ENCODE peak calls at places on chromosomes 4 and X, in four cellular contexts. One of them, this sample, is unnamed. For H3K27me3 and H3K36me3, the result is how much of the 10 kb centered on the place peaks cover.

GRCh38 chrX:70664726-70665125 is 220.1 kb downstream of the DLG3 start:
- DNase-seq in endodermal cell: no peak
- DNase-seq in left ventricle myocardium inferior: no peak
- DNase-seq in GM06990: no peak
- DNase-seq in this sample: peak

GRCh38 chr4:39484582-39485272 is 25.9 kb downstream of the LIAS start:
- DNase-seq in endodermal cell: no peak
- DNase-seq in left ventricle myocardium inferior: no peak
- DNase-seq in GM06990: no peak
- DNase-seq in this sample: no peak

GRCh38 chr4:76535603-76536380 is 100.8 kb downstream of the SHROOM3 start:
- DNase-seq in endodermal cell: no peak
- DNase-seq in left ventricle myocardium inferior: no peak
- DNase-seq in GM06990: no peak
- DNase-seq in this sample: no peak

GRCh38 chrX:80550722-80551121 is 130.5 kb downstream of the TENT5D start:
- DNase-seq in endodermal cell: peak
- DNase-seq in left ventricle myocardium inferior: no peak
- DNase-seq in GM06990: no peak
- DNase-seq in this sample: no peak

GRCh38 chrX:118730500-118731247 is 3.3 kb downstream of the IL13RA1 start:
- DNase-seq in endodermal cell: no peak
- DNase-seq in left ventricle myocardium inferior: no peak
- DNase-seq in GM06990: no peak
- DNase-seq in this sample: peak

GRCh38 chr4:38114435-38114834 is 154.2 kb downstream of the PTTG2 start:
- DNase-seq in endodermal cell: peak
- DNase-seq in left ventricle myocardium inferior: no peak
- DNase-seq in GM06990: no peak
- DNase-seq in this sample: peak

GRCh38 chrX:112641449-112641848 is 38.3 kb downstream of the LHFPL1 start:
- DNase-seq in endodermal cell: no peak
- DNase-seq in left ventricle myocardium inferior: no peak
- DNase-seq in GM06990: peak
- DNase-seq in this sample: no peak

GRCh38 chr4:38383646-38384121 is 280.3 kb upstream of the KLF3 start:
- DNase-seq in endodermal cell: no peak
- DNase-seq in left ventricle myocardium inferior: no peak
- DNase-seq in GM06990: no peak
- DNase-seq in this sample: no peak

GRCh38 chr4:148999924-149000323 is 557.7 kb upstream of the NR3C2 start:
- DNase-seq in endodermal cell: no peak
- DNase-seq in left ventricle myocardium inferior: no peak
- DNase-seq in GM06990: no peak
- DNase-seq in this sample: no peak

GRCh38 chr4:176622251-176622968 is 170.3 kb downstream of the VEGFC start:
- DNase-seq in endodermal cell: no peak
- DNase-seq in left ventricle myocardium inferior: no peak
- DNase-seq in GM06990: no peak
- DNase-seq in this sample: no peak

GRCh38 chrX:105189093-105189492 is 31.4 kb downstream of the TEX13A start:
- DNase-seq in endodermal cell: no peak
- DNase-seq in left ventricle myocardium inferior: no peak
- DNase-seq in GM06990: no peak
- DNase-seq in this sample: no peak

GRCh38 chr4:22268350-22269025 is 247.4 kb downstream of the ADGRA3 start:
- DNase-seq in endodermal cell: peak
- DNase-seq in left ventricle myocardium inferior: no peak
- DNase-seq in GM06990: no peak
- DNase-seq in this sample: no peak

GRCh38 chr4:171022698-171023378 is 790.4 kb upstream of the GALNTL6 start:
- DNase-seq in endodermal cell: no peak
- DNase-seq in left ventricle myocardium inferior: no peak
- DNase-seq in GM06990: no peak
- DNase-seq in this sample: no peak

GRCh38 chrX:30888526-30889146 is 418 bp downstream of the TAB3 start:
- DNase-seq in endodermal cell: peak
- DNase-seq in left ventricle myocardium inferior: no peak
- DNase-seq in GM06990: peak
- DNase-seq in this sample: peak

GRCh38 chrX:24248042-24248441 is 65.8 kb downstream of the SUPT20HL2 start:
- DNase-seq in endodermal cell: no peak
- DNase-seq in left ventricle myocardium inferior: no peak
- DNase-seq in GM06990: no peak
- DNase-seq in this sample: no peak

GRCh38 chr4:182246401-182247205 is 3.4 kb downstream of the TENM3 start:
- DNase-seq in endodermal cell: no peak
- DNase-seq in left ventricle myocardium inferior: no peak
- DNase-seq in GM06990: no peak
- DNase-seq in this sample: no peak

GRCh38 chr4:86822136-86822535 is 27.0 kb downstream of the SLC10A6 start:
- DNase-seq in endodermal cell: no peak
- DNase-seq in left ventricle myocardium inferior: no peak
- DNase-seq in GM06990: no peak
- DNase-seq in this sample: no peak

GRCh38 chrX:73262991-73263390 is 48.3 kb upstream of the NAP1L2 start:
- DNase-seq in endodermal cell: no peak
- DNase-seq in left ventricle myocardium inferior: no peak
- DNase-seq in GM06990: no peak
- DNase-seq in this sample: peak

GRCh38 chr4:99315839-99316238 is 5.4 kb downstream of the ADH1B start:
- DNase-seq in endodermal cell: no peak
- DNase-seq in left ventricle myocardium inferior: no peak
- DNase-seq in GM06990: no peak
- DNase-seq in this sample: no peak

GRCh38 chrX:153993978-153994377 is 21.4 kb downstream of the TMEM187 start:
- DNase-seq in endodermal cell: no peak
- DNase-seq in left ventricle myocardium inferior: no peak
- DNase-seq in GM06990: no peak
- DNase-seq in this sample: no peak

GRCh38 chr4:80362578-80363181 is 27.1 kb downstream of the CFAP299 start:
- DNase-seq in endodermal cell: peak
- DNase-seq in left ventricle myocardium inferior: no peak
- DNase-seq in GM06990: no peak
- DNase-seq in this sample: peak

GRCh38 chr4:80125252-80126177 is 52.5 kb upstream of the ANTXR2 start:
- DNase-seq in endodermal cell: peak
- DNase-seq in left ventricle myocardium inferior: no peak
- DNase-seq in GM06990: no peak
- DNase-seq in this sample: no peak

GRCh38 chrX:124232523-124233201 is 99.8 kb upstream of the TEX13D start:
- DNase-seq in endodermal cell: no peak
- DNase-seq in left ventricle myocardium inferior: no peak
- DNase-seq in GM06990: no peak
- DNase-seq in this sample: no peak
- H3K4me3 ChIP-seq in endodermal cell: no peak
- H3K4me3 ChIP-seq in left ventricle myocardium inferior: no peak
- H3K4me3 ChIP-seq in GM06990: no peak
- H3K4me3 ChIP-seq in this sample: no peak

DNA sequence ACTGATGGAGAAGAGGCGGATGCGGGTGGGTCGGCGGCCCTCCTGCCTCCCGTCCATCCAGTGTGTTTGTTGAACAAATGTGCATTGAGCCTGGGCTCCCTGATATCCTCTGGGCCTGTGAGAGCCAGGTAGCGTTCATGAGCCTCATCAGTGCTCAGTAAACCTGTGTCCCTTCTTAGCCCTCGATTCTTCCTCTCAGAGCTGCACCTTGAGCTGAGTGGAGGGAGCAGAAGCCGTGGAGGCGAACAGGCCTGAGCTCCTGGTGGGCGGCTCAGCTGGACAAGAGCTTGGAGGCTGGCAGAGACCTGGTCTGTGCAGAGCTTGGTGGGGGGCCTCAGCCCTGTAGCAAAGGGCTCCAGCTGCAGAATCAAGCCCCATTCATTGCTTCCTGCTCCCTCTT is 112.1 kb downstream of the SORCS2 start:
- DNase-seq in endodermal cell: no peak
- DNase-seq in left ventricle myocardium inferior: no peak
- DNase-seq in GM06990: no peak
- DNase-seq in this sample: no peak
- H3K27me3 ChIP-seq in endodermal cell: under half
- H3K27me3 ChIP-seq in left ventricle myocardium inferior: under half
- H3K27me3 ChIP-seq in GM06990: under half
- H3K27me3 ChIP-seq in this sample: under half

DNA sequence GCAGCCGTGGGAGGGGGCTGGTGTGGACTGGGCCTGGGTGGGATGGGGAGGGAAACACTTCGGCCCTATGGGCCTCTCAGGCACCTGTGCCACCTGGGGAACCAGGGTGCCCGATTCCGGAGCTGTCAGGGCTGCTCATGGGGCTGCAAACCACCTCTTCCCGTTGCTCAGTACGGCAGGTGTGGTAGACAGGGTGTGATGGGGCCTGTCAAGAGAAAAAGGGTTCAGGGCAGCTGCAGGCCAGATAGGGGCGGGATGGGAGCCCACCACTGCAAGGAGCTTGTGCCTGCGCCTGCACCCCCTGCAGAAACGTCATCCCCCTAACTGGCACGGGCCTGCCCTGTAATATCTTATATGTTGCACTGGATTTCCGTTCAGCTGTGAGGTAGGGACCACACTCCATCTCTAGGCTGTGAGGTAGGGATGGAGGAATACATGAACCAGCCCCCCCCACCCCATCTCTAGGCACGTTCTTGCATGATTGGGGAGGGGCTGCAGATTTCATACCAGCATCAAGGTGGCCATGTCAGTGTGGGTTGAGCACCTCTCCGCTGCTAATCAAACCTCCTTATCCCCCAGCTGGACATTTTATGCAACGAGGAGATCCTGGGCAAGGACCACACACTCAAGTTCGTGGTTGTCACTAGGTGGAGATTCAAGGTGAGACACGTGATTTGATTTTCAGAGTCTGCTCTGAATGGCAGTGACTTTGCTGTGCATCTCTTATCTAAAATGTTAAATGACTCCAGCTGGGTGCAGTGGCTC is 59.0 kb downstream of the PCGF3 start:
- DNase-seq in endodermal cell: no peak
- DNase-seq in left ventricle myocardium inferior: no peak
- DNase-seq in GM06990: no peak
- DNase-seq in this sample: peak
- H3K36me3 ChIP-seq in endodermal cell: half or more
- H3K36me3 ChIP-seq in left ventricle myocardium inferior: half or more
- H3K36me3 ChIP-seq in GM06990: under half
- H3K36me3 ChIP-seq in this sample: under half

GRCh38 chr4:3708103-3708510 is 58.1 kb upstream of the ADRA2C start:
- DNase-seq in endodermal cell: no peak
- DNase-seq in left ventricle myocardium inferior: no peak
- DNase-seq in GM06990: no peak
- DNase-seq in this sample: peak

GRCh38 chr4:3708611-3709010 is 57.6 kb upstream of the ADRA2C start:
- DNase-seq in endodermal cell: peak
- DNase-seq in left ventricle myocardium inferior: no peak
- DNase-seq in GM06990: no peak
- DNase-seq in this sample: no peak

GRCh38 chr4:3706565-3707422 is 59.4 kb upstream of the ADRA2C start:
- DNase-seq in endodermal cell: no peak
- DNase-seq in left ventricle myocardium inferior: peak
- DNase-seq in GM06990: no peak
- DNase-seq in this sample: no peak

GRCh38 chr4:3706111-3706511 is 60.1 kb upstream of the ADRA2C start:
- DNase-seq in endodermal cell: no peak
- DNase-seq in left ventricle myocardium inferior: peak
- DNase-seq in GM06990: no peak
- DNase-seq in this sample: no peak

GRCh38 chr4:3707423-3708102 is 58.6 kb upstream of the ADRA2C start:
- DNase-seq in endodermal cell: no peak
- DNase-seq in left ventricle myocardium inferior: peak
- DNase-seq in GM06990: no peak
- DNase-seq in this sample: no peak
- H3K4me3 ChIP-seq in endodermal cell: no peak
- H3K4me3 ChIP-seq in left ventricle myocardium inferior: no peak
- H3K4me3 ChIP-seq in GM06990: no peak
- H3K4me3 ChIP-seq in this sample: no peak

GRCh38 chrX:50147972-50148371 is 52.8 kb downstream of the AKAP4 start:
- DNase-seq in endodermal cell: no peak
- DNase-seq in left ventricle myocardium inferior: no peak
- DNase-seq in GM06990: no peak
- DNase-seq in this sample: no peak
- H3K27me3 ChIP-seq in endodermal cell: under half
- H3K27me3 ChIP-seq in left ventricle myocardium inferior: under half
- H3K27me3 ChIP-seq in GM06990: under half
- H3K27me3 ChIP-seq in this sample: under half